ENCODE peak calls at places on chromosomes 4 and X, in ten cellular contexts. S is Caki2; Q is SK-N-DZ; T is stimulated activated CD4-positive, alpha-beta T cell treated with anti-CD3 and anti-CD28 coated beads, Interleukin-4, amount 100 ng/mL, for 4 hours; O is iris pigment epithelial cell; F is M059J; R is NCI-H1092; K is GM13976; C is epithelial cell of esophagus; D is heart right ventricle. W is an unnamed sample.

GRCh38 chr4:3233391-3234071 is 15.4 kb upstream of the MSANTD1 start:
- DNase-seq in S (no peak), Q (no peak), T (no peak), O (peak), F (no peak), R (no peak), K (no peak), C (peak), D (no peak), W (no peak)

GRCh38 chr4:120688791-120689190 is 233.7 kb downstream of the PRDM5 start:
- DNase-seq in S (no peak), Q (no peak), T (no peak), O (no peak), F (no peak), R (no peak), K (no peak), C (no peak), D (no peak), W (no peak)

GRCh38 chr4:153831236-153831635 is 42.4 kb upstream of the SFRP2 start:
- DNase-seq in S (no peak), Q (no peak), T (no peak), O (no peak), F (no peak), R (no peak), K (no peak), C (no peak), D (no peak), W (no peak)

GRCh38 chr4:81116571-81116970 is 86.1 kb downstream of the BMP3 start:
- DNase-seq in S (no peak), Q (no peak), T (no peak), O (no peak), F (no peak), R (no peak), K (no peak), C (peak), D (no peak), W (no peak)

GRCh38 chr4:138957302-138957701 is 58.3 kb upstream of the NOCT start:
- DNase-seq in S (no peak), Q (no peak), T (no peak), O (no peak), F (no peak), R (no peak), K (no peak), C (no peak), D (no peak), W (no peak)

GRCh38 chr4:145525291-145525740 is 43.7 kb downstream of the SMAD1 start:
- DNase-seq in S (no peak), Q (peak), T (no peak), O (no peak), F (no peak), R (no peak), K (no peak), C (no peak), D (no peak), W (no peak)

GRCh38 chr4:96146686-96147085 is 306.8 kb downstream of the PDHA2 start:
- DNase-seq in S (no peak), Q (no peak), T (no peak), O (peak), F (peak), R (no peak), K (no peak), C (no peak), D (no peak), W (no peak)

GRCh38 chr4:38967260-38968095 is 64.7 kb downstream of the TMEM156 start:
- DNase-seq in S (peak), Q (no peak), T (no peak), O (peak), F (peak), R (no peak), K (no peak), C (peak), D (no peak), W (no peak)

GRCh38 chrX:72001471-72001870 is 90.8 kb downstream of the NHSL2 start:
- DNase-seq in S (no peak), Q (no peak), T (no peak), O (no peak), F (no peak), R (no peak), K (no peak), C (no peak), D (no peak), W (no peak)

GRCh38 chrX:47145408-47146120 is 543 bp downstream of the RBM10 start:
- DNase-seq in S (peak), Q (no peak), T (no peak), O (no peak), F (peak), R (no peak), K (peak), C (no peak), D (no peak), W (no peak)

GRCh38 chr4:102734591-102735385 is 26.0 kb downstream of the MANBA start:
- DNase-seq in S (peak), Q (no peak), T (no peak), O (peak), F (peak), R (no peak), K (peak), C (peak), D (no peak), W (no peak)

GRCh38 chr4:78864405-78865024 is 74.7 kb downstream of the PAQR3 start:
- DNase-seq in S (peak), Q (peak), T (no peak), O (peak), F (peak), R (peak), K (peak), C (peak), D (peak), W (peak)

GRCh38 chr4:81221303-81222081 is 6.5 kb upstream of the PRKG2 start:
- DNase-seq in S (peak), Q (no peak), T (no peak), O (peak), F (no peak), R (no peak), K (no peak), C (no peak), D (no peak), W (no peak)

GRCh38 chrX:49978191-49978590 is 55.8 kb downstream of the CLCN5 start:
- DNase-seq in S (no peak), Q (no peak), T (no peak), O (no peak), F (no peak), R (no peak), K (no peak), C (peak), D (no peak), W (no peak)

GRCh38 chrX:12315526-12315925 is 177.3 kb downstream of the FRMPD4 start:
- DNase-seq in S (no peak), Q (no peak), T (no peak), O (no peak), F (peak), R (no peak), K (no peak), C (no peak), D (no peak), W (no peak)

GRCh38 chrX:145609951-145610511 is 207.6 kb upstream of the SLITRK2 start:
- DNase-seq in S (peak), Q (no peak), T (no peak), O (peak), F (peak), R (no peak), K (no peak), C (peak), D (no peak), W (no peak)

GRCh38 chr4:128228778-128229457 is 58.7 kb downstream of the PGRMC2 start:
- DNase-seq in S (no peak), Q (peak), T (no peak), O (peak), F (peak), R (no peak), K (no peak), C (peak), D (no peak), W (no peak)

GRCh38 chr4:58136611-58137010 is 1026.4 kb upstream of the IGFBP7 start:
- DNase-seq in S (no peak), Q (peak), T (no peak), O (no peak), F (no peak), R (no peak), K (no peak), C (no peak), D (no peak), W (no peak)

GRCh38 chrX:87337267-87337666 is 180.3 kb upstream of the KLHL4 start:
- DNase-seq in S (no peak), Q (no peak), T (no peak), O (no peak), F (no peak), R (no peak), K (no peak), C (no peak), D (no peak), W (no peak)

GRCh38 chrX:68829594-68830485 is 1.0 kb downstream of the EFNB1 start:
- DNase-seq in S (no peak), Q (no peak), T (peak), O (peak), F (peak), R (no peak), K (no peak), C (no peak), D (no peak), W (no peak)

GRCh38 chr4:70634482-70634881 is 5.9 kb downstream of the ENAM start:
- DNase-seq in S (no peak), Q (no peak), T (no peak), O (no peak), F (no peak), R (no peak), K (no peak), C (peak), D (no peak), W (no peak)

GRCh38 chr4:1405636-1406415 is 416 bp downstream of the NKX1-1 start:
- DNase-seq in S (no peak), Q (no peak), T (no peak), O (no peak), F (no peak), R (no peak), K (peak), C (no peak), D (no peak), W (no peak)

GRCh38 chr4:188262464-188262863 is 123.2 kb downstream of the TRIML1 start:
- DNase-seq in S (peak), Q (no peak), T (no peak), O (peak), F (peak), R (no peak), K (no peak), C (peak), D (no peak), W (no peak)

GRCh38 chr4:145734576-145735329 is 54.8 kb downstream of the C4orf51 start:
- DNase-seq in S (peak), Q (no peak), T (no peak), O (peak), F (peak), R (no peak), K (peak), C (peak), D (peak), W (no peak)

GRCh38 chr4:76883147-76883546 is 14.8 kb downstream of the SOWAHB start:
- DNase-seq in S (no peak), Q (no peak), T (no peak), O (peak), F (peak), R (no peak), K (no peak), C (peak), D (no peak), W (no peak)

GRCh38 chrX:23993012-23993633 is 33.9 kb downstream of the KLHL15 start:
- DNase-seq in S (no peak), Q (no peak), T (no peak), O (peak), F (no peak), R (no peak), K (no peak), C (no peak), D (no peak), W (no peak)

GRCh38 chrX:47572773-47573333 is 9.4 kb upstream of the TIMP1 start:
- DNase-seq in S (no peak), Q (no peak), T (no peak), O (no peak), F (no peak), R (no peak), K (no peak), C (no peak), D (no peak), W (no peak)

GRCh38 chr4:52028970-52029369 is 8.8 kb upstream of the LRRC66 start:
- DNase-seq in S (no peak), Q (no peak), T (no peak), O (peak), F (peak), R (no peak), K (no peak), C (peak), D (no peak), W (no peak)

GRCh38 chrX:130623508-130623907 is 221.7 kb downstream of the RBMX2 start:
- DNase-seq in S (peak), Q (no peak), T (no peak), O (no peak), F (no peak), R (no peak), K (no peak), C (no peak), D (no peak), W (no peak)

W was measured in NCI-H2081 treated with DMSO at 0.1 percent for 48 hours.